ENCODE peak calls at places on chromosomes 5 and 9, in nine cellular contexts. One of them, this sample, is unnamed.

GRCh38 chr5:5200133-5200532 is 60.0 kb downstream of the ADAMTS16 start:
- DNase-seq in GM13977: no peak
- DNase-seq in uterus: no peak
- DNase-seq in right lobe of liver: no peak
- DNase-seq in GM06990: no peak
- DNase-seq in IMR-90: no peak
- DNase-seq in endothelial cell of umbilical vein: no peak
- DNase-seq in AG09319: no peak
- DNase-seq in Calu3: no peak
- DNase-seq in this sample: no peak

GRCh38 chr9:106859957-106860715 is 2.8 kb upstream of the ZNF462 start:
- DNase-seq in GM13977: no peak
- DNase-seq in uterus: peak; percentile 51
- DNase-seq in right lobe of liver: peak; percentile 56
- DNase-seq in GM06990: peak; percentile 9
- DNase-seq in IMR-90: no peak
- DNase-seq in endothelial cell of umbilical vein: peak; percentile 46
- DNase-seq in AG09319: no peak
- DNase-seq in Calu3: peak; percentile 24
- DNase-seq in this sample: peak; percentile 71

GRCh38 chr5:116573279-116573616 is 1.4 kb downstream of the SEMA6A start:
- DNase-seq in GM13977: peak; percentile 31
- DNase-seq in uterus: peak; percentile 21
- DNase-seq in right lobe of liver: peak; percentile 55
- DNase-seq in GM06990: peak; percentile 29
- DNase-seq in IMR-90: no peak
- DNase-seq in endothelial cell of umbilical vein: peak; percentile 18
- DNase-seq in AG09319: no peak
- DNase-seq in Calu3: peak; percentile 58
- DNase-seq in this sample: peak; percentile 50

GRCh38 chr5:92544042-92544441 is 1037.0 kb downstream of the NR2F1-AS1 start:
- DNase-seq in GM13977: no peak
- DNase-seq in uterus: no peak
- DNase-seq in right lobe of liver: no peak
- DNase-seq in GM06990: no peak
- DNase-seq in IMR-90: no peak
- DNase-seq in endothelial cell of umbilical vein: no peak
- DNase-seq in AG09319: no peak
- DNase-seq in Calu3: no peak
- DNase-seq in this sample: no peak

GRCh38 chr5:1330146-1330846 is 14.6 kb downstream of the CLPTM1L start:
- DNase-seq in GM13977: no peak
- DNase-seq in uterus: no peak
- DNase-seq in right lobe of liver: no peak
- DNase-seq in GM06990: no peak
- DNase-seq in IMR-90: no peak
- DNase-seq in endothelial cell of umbilical vein: no peak
- DNase-seq in AG09319: no peak
- DNase-seq in Calu3: no peak
- DNase-seq in this sample: peak; percentile 61

GRCh38 chr9:20884985-20885593 is 146.4 kb downstream of the HACD4 start:
- DNase-seq in GM13977: peak; percentile 8
- DNase-seq in uterus: peak; percentile 40
- DNase-seq in right lobe of liver: no peak
- DNase-seq in GM06990: no peak
- DNase-seq in IMR-90: peak; percentile 57
- DNase-seq in endothelial cell of umbilical vein: peak; percentile 51
- DNase-seq in AG09319: peak; percentile 15
- DNase-seq in Calu3: peak; percentile 54
- DNase-seq in this sample: peak; percentile 61

GRCh38 chr5:1312206-1312605 is 17.3 kb upstream of the TERT start:
- DNase-seq in GM13977: no peak
- DNase-seq in uterus: no peak
- DNase-seq in right lobe of liver: no peak
- DNase-seq in GM06990: peak; percentile 43
- DNase-seq in IMR-90: no peak
- DNase-seq in endothelial cell of umbilical vein: no peak
- DNase-seq in AG09319: no peak
- DNase-seq in Calu3: no peak
- DNase-seq in this sample: no peak

GRCh38 chr9:113929634-113930092 is 53.6 kb downstream of the ZNF618 start:
- DNase-seq in GM13977: no peak
- DNase-seq in uterus: no peak
- DNase-seq in right lobe of liver: no peak
- DNase-seq in GM06990: no peak
- DNase-seq in IMR-90: peak; percentile 87
- DNase-seq in endothelial cell of umbilical vein: peak; percentile 98
- DNase-seq in AG09319: no peak
- DNase-seq in Calu3: no peak
- DNase-seq in this sample: no peak

GRCh38 chr9:131627326-131627845 is 82.1 kb downstream of the PRRT1B start:
- DNase-seq in GM13977: no peak
- DNase-seq in uterus: no peak
- DNase-seq in right lobe of liver: no peak
- DNase-seq in GM06990: no peak
- DNase-seq in IMR-90: peak; percentile 87
- DNase-seq in endothelial cell of umbilical vein: no peak
- DNase-seq in AG09319: no peak
- DNase-seq in Calu3: no peak
- DNase-seq in this sample: no peak

GRCh38 chr9:1954238-1954637 is 60.9 kb upstream of the SMARCA2 start:
- DNase-seq in GM13977: no peak
- DNase-seq in uterus: no peak
- DNase-seq in right lobe of liver: no peak
- DNase-seq in GM06990: no peak
- DNase-seq in IMR-90: no peak
- DNase-seq in endothelial cell of umbilical vein: no peak
- DNase-seq in AG09319: no peak
- DNase-seq in Calu3: no peak
- DNase-seq in this sample: no peak

GRCh38 chr9:134316444-134317160 is 9.7 kb upstream of the RXRA start:
- DNase-seq in GM13977: no peak
- DNase-seq in uterus: peak; percentile 56
- DNase-seq in right lobe of liver: peak; percentile 64
- DNase-seq in GM06990: peak; percentile 39
- DNase-seq in IMR-90: peak; percentile 68
- DNase-seq in endothelial cell of umbilical vein: no peak
- DNase-seq in AG09319: no peak
- DNase-seq in Calu3: no peak
- DNase-seq in this sample: no peak

GRCh38 chr5:1923341-1923740 is 40.6 kb upstream of the IRX4 start:
- DNase-seq in GM13977: no peak
- DNase-seq in uterus: no peak
- DNase-seq in right lobe of liver: no peak
- DNase-seq in GM06990: no peak
- DNase-seq in IMR-90: no peak
- DNase-seq in endothelial cell of umbilical vein: no peak
- DNase-seq in AG09319: no peak
- DNase-seq in Calu3: no peak
- DNase-seq in this sample: no peak

GRCh38 chr9:116572095-116572748 is 114.9 kb upstream of the TRIM32 start:
- DNase-seq in GM13977: peak; percentile 71
- DNase-seq in uterus: peak; percentile 95
- DNase-seq in right lobe of liver: peak; percentile 88
- DNase-seq in GM06990: peak; percentile 32
- DNase-seq in IMR-90: peak; percentile 84
- DNase-seq in endothelial cell of umbilical vein: peak; percentile 41
- DNase-seq in AG09319: peak; percentile 70
- DNase-seq in Calu3: peak; percentile 73
- DNase-seq in this sample: peak; percentile 86

DNA sequence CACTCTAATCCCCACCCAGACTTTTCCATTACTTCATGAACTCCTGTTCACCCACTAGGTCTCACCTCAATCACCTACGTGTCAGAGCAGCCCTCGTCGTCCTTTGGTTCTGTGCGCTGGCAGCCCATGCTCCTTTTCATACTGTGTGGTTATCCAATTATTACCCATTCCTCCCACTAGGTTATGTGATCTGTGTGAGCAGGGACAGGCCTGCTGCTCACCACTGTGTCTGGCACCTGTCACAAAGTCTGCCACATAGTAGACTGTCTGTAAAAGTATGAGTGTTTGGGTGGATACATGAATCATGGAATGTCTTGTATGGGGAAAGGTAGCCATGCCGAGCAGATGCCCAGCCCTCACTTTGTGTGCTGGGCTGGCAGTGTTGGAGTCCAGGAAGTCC is 12.1 kb upstream of the SMAD5 start:
- DNase-seq in GM13977: no peak
- DNase-seq in uterus: no peak
- DNase-seq in right lobe of liver: no peak
- DNase-seq in GM06990: no peak
- DNase-seq in IMR-90: no peak
- DNase-seq in endothelial cell of umbilical vein: no peak
- DNase-seq in AG09319: no peak
- DNase-seq in Calu3: no peak
- DNase-seq in this sample: no peak
- TF ChIP-seq CTCF in GM13977: no peak
- TF ChIP-seq CTCF in uterus: no peak
- TF ChIP-seq CTCF in right lobe of liver: no peak
- TF ChIP-seq CTCF in GM06990: no peak
- TF ChIP-seq CTCF in IMR-90: no peak
- TF ChIP-seq CTCF in endothelial cell of umbilical vein: no peak
- TF ChIP-seq CTCF in AG09319: no peak
- TF ChIP-seq CTCF in Calu3: no peak
- TF ChIP-seq CTCF in this sample: no peak

GRCh38 chr9:120259100-120259499 is 320.9 kb downstream of the CDK5RAP2 start:
- DNase-seq in GM13977: no peak
- DNase-seq in uterus: no peak
- DNase-seq in right lobe of liver: no peak
- DNase-seq in GM06990: no peak
- DNase-seq in IMR-90: no peak
- DNase-seq in endothelial cell of umbilical vein: no peak
- DNase-seq in AG09319: no peak
- DNase-seq in Calu3: no peak
- DNase-seq in this sample: no peak
- TF ChIP-seq CTCF in GM13977: no peak
- TF ChIP-seq CTCF in uterus: no peak
- TF ChIP-seq CTCF in right lobe of liver: no peak
- TF ChIP-seq CTCF in GM06990: no peak
- TF ChIP-seq CTCF in IMR-90: no peak
- TF ChIP-seq CTCF in endothelial cell of umbilical vein: no peak
- TF ChIP-seq CTCF in AG09319: no peak
- TF ChIP-seq CTCF in Calu3: no peak
- TF ChIP-seq CTCF in this sample: no peak

DNA sequence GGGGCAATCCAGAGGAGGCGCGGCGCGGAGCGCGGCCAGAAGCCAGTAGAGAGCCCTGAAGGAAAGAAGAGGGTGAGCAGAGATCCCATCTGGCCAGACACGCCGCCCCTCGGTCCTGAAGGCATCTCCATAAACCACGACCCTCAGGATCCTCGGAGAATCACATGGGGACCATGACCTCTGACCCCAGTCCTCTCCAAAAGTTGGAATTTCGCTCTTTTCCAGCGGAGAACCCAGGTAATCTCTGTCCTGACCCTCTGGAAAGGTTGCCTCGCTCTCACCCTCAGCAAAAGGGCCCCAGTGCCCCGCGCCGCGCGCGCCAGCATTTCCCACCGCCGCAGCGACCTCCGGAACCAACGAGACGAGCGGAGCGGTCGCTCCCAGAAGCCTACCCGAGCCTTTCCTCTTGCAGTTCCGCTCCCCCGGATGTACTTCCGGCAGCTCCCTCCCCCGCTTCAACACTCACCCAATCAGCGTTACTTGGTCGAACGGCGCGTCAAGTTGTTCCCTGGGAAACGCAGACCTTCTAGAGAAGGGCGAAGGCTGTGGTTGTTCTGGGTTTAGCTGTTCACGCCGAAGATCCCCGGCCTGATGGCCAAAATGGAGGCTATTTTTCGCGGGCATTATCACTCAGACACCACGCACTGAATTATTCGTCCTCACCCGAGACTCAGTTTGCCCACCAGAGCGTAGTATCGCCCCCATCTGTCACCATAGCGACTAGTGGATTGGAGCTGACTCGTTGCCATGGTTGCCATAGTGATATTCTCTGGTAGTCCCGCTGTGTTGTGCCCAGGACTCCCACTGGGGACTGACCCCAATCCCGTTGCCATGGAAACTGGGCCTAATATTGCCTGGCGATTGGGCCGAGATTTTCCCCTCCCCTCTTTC is at the start of gene STOML2:
- DNase-seq in GM13977: peak; percentile 96
- DNase-seq in uterus: peak; percentile 94
- DNase-seq in right lobe of liver: peak; percentile 96
- DNase-seq in GM06990: peak; percentile 87
- DNase-seq in IMR-90: peak; percentile 96
- DNase-seq in endothelial cell of umbilical vein: peak; percentile 96
- DNase-seq in AG09319: peak; percentile 87
- DNase-seq in Calu3: peak; percentile 87
- DNase-seq in this sample: peak; percentile 96
- TF ChIP-seq CTCF in GM13977: no peak
- TF ChIP-seq CTCF in uterus: peak; percentile 48
- TF ChIP-seq CTCF in right lobe of liver: no peak
- TF ChIP-seq CTCF in GM06990: no peak
- TF ChIP-seq CTCF in IMR-90: no peak
- TF ChIP-seq CTCF in endothelial cell of umbilical vein: no peak
- TF ChIP-seq CTCF in AG09319: no peak
- TF ChIP-seq CTCF in Calu3: no peak
- TF ChIP-seq CTCF in this sample: no peak

GRCh38 chr9:98399950-98400683 is 144.7 kb upstream of the TBC1D2 start:
- DNase-seq in GM13977: no peak
- DNase-seq in uterus: no peak
- DNase-seq in right lobe of liver: no peak
- DNase-seq in GM06990: no peak
- DNase-seq in IMR-90: no peak
- DNase-seq in endothelial cell of umbilical vein: no peak
- DNase-seq in AG09319: no peak
- DNase-seq in Calu3: no peak
- DNase-seq in this sample: no peak
- TF ChIP-seq CTCF in GM13977: no peak
- TF ChIP-seq CTCF in uterus: no peak
- TF ChIP-seq CTCF in right lobe of liver: no peak
- TF ChIP-seq CTCF in GM06990: no peak
- TF ChIP-seq CTCF in IMR-90: no peak
- TF ChIP-seq CTCF in endothelial cell of umbilical vein: no peak
- TF ChIP-seq CTCF in AG09319: no peak
- TF ChIP-seq CTCF in Calu3: no peak
- TF ChIP-seq CTCF in this sample: no peak

DNA sequence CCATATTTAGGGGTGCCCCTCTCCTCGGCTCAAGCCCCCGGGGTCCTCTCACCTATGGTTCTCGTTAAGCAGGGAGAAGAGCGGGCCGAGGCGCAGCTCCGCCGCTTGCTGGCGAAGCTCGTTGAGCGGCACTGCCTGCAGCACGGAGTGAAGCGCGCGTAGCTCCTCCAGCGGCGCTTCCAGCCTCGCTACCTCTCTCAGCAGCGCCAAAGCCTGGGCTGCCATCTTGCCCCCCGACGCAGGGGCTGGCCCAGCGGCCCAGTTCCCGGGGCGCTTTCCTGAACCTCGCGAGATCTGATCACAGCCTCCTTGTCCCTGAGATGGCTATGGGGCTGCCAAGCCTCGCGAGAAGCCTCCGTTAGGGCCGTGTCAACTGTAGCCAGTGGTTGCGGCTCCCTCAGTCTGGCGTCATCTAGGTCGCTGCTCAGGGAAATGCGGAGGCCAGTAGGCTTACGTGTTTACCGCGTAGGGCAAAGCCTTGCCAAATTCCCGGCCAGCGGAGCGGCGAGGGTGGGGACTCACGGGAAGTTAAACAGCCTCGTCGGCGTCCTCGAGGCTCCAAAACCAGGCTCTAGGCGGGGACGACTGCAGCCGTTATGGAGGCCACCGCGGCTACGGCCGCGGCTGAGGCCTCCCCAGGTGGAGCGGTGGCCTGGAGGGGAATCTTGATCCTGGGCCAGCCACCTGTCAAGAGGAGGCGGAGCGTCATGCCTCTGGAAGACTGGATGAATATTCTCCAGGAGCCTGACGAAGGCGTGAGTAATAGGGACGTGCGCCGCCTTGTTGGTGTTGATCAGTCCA is at the start of gene PSMD5:
- DNase-seq in GM13977: peak; percentile 96
- DNase-seq in uterus: peak; percentile 97
- DNase-seq in right lobe of liver: peak; percentile 99
- DNase-seq in GM06990: peak; percentile 95
- DNase-seq in IMR-90: peak; percentile 100
- DNase-seq in endothelial cell of umbilical vein: peak; percentile 99
- DNase-seq in AG09319: peak; percentile 97
- DNase-seq in Calu3: peak; percentile 90
- DNase-seq in this sample: peak; percentile 98
- TF ChIP-seq CTCF in GM13977: no peak
- TF ChIP-seq CTCF in uterus: no peak
- TF ChIP-seq CTCF in right lobe of liver: no peak
- TF ChIP-seq CTCF in GM06990: peak; percentile 2
- TF ChIP-seq CTCF in IMR-90: peak; percentile 3
- TF ChIP-seq CTCF in endothelial cell of umbilical vein: no peak
- TF ChIP-seq CTCF in AG09319: no peak
- TF ChIP-seq CTCF in Calu3: no peak
- TF ChIP-seq CTCF in this sample: no peak